ENCODE peak calls at places on chromosomes 12 and 14, in four cellular contexts. M is K562, P is HepG2, C is WTC11. I is an unnamed sample.
A peak's percentile ranks its signal among the peaks of the same experiment; 100 is the strongest.

GRCh38 chr12:105580841-105581352 is 250.4 kb downstream of the C12orf75 start:
- DNase-seq in M (no peak), P (no peak), C (no peak), I (no peak)

GRCh38 chr14:104600141-104600643 is 4.4 kb downstream of the TMEM179 start:
- DNase-seq in M (no peak), P (no peak), C (no peak), I (peak; percentile 94)

GRCh38 chr14:20684662-20685456 is 499 bp downstream of the RNASE4 start:
- DNase-seq in M (no peak), P (peak; percentile 46), C (peak; percentile 29), I (no peak)

GRCh38 chr14:24605435-24606190 is 3.9 kb downstream of the GZMH start:
- DNase-seq in M (peak; percentile 38), P (peak; percentile 54), C (peak; percentile 82), I (peak; percentile 48)

GRCh38 chr12:52496590-52497071 is 3.6 kb upstream of the KRT6A start:
- DNase-seq in M (no peak), P (no peak), C (peak; percentile 42), I (no peak)

GRCh38 chr12:46891306-46891705 is 65.5 kb upstream of the SLC38A4 start:
- DNase-seq in M (no peak), P (no peak), C (no peak), I (no peak)

GRCh38 chr14:79825046-79825521 is 386.2 kb downstream of the DIO2 start:
- DNase-seq in M (no peak), P (no peak), C (no peak), I (no peak)

GRCh38 chr14:100304825-100305445 is 1.3 kb downstream of the SLC25A29 start:
- DNase-seq in M (peak; percentile 53), P (no peak), C (peak; percentile 74), I (no peak)

GRCh38 chr14:55130194-55130550 is 1.1 kb downstream of the LGALS3 start:
- DNase-seq in M (no peak), P (peak; percentile 34), C (no peak), I (no peak)

GRCh38 chr14:65840786-65841185 is 428.3 kb downstream of the FUT8 start:
- DNase-seq in M (no peak), P (no peak), C (no peak), I (no peak)

GRCh38 chr12:121980211-121980891 is 41.3 kb upstream of the BCL7A start:
- DNase-seq in M (no peak), P (no peak), C (no peak), I (no peak)

GRCh38 chr12:71440393-71441349 is 1.1 kb downstream of the LGR5 start:
- DNase-seq in M (no peak), P (peak; percentile 96), C (peak; percentile 34), I (peak; percentile 62)

GRCh38 chr12:11981174-11981733 is 89.5 kb upstream of the BCL2L14 start:
- DNase-seq in M (no peak), P (no peak), C (no peak), I (no peak)

GRCh38 chr14:69539631-69540410 is 34.9 kb downstream of the CCDC177 start:
- DNase-seq in M (no peak), P (no peak), C (no peak), I (no peak)

GRCh38 chr14:50012644-50013043 is 103.7 kb downstream of the VCPKMT start:
- DNase-seq in M (no peak), P (no peak), C (no peak), I (no peak)

GRCh38 chr12:22856120-22856699 is 231.2 kb downstream of the ETNK1 start:
- DNase-seq in M (peak; percentile 12), P (peak; percentile 20), C (no peak), I (peak; percentile 37)

GRCh38 chr12:79444089-79444488 is 246.7 kb downstream of the PAWR start:
- DNase-seq in M (no peak), P (no peak), C (no peak), I (no peak)

GRCh38 chr12:121022713-121023112 is 6.4 kb upstream of the C12orf43 start:
- DNase-seq in M (no peak), P (no peak), C (no peak), I (no peak)

GRCh38 chr12:109571773-109572505 is 1.4 kb downstream of the MMAB start:
- DNase-seq in M (no peak), P (no peak), C (no peak), I (no peak)

GRCh38 chr12:5872745-5873144 is 72.3 kb downstream of the ANO2 start:
- DNase-seq in M (peak; percentile 12), P (peak; percentile 12), C (no peak), I (no peak)

GRCh38 chr14:105867961-105868599 is 341.7 kb downstream of the TMEM121 start:
- DNase-seq in M (no peak), P (no peak), C (peak; percentile 1), I (no peak)

GRCh38 chr12:1530592-1531159 is 63.7 kb downstream of the FBXL14 start:
- DNase-seq in M (peak; percentile 58), P (no peak), C (no peak), I (peak; percentile 79)

GRCh38 chr14:44529026-44529425 is 21.9 kb upstream of the FSCB start:
- DNase-seq in M (no peak), P (no peak), C (no peak), I (no peak)

GRCh38 chr14:24366664-24367505 is 1.1 kb upstream of the NFATC4 start:
- DNase-seq in M (peak; percentile 63), P (peak; percentile 92), C (peak; percentile 93), I (peak; percentile 85)

GRCh38 chr14:65833256-65833880 is 420.8 kb downstream of the FUT8 start:
- DNase-seq in M (no peak), P (no peak), C (no peak), I (no peak)

GRCh38 chr12:65300067-65300466 is 21.6 kb downstream of the MSRB3 start:
- DNase-seq in M (no peak), P (no peak), C (no peak), I (no peak)

GRCh38 chr12:113014565-113014964 is 36.2 kb downstream of the OAS2 start:
- DNase-seq in M (no peak), P (no peak), C (no peak), I (no peak)

GRCh38 chr14:99910337-99911268 is 117.4 kb downstream of the EML1 start:
- DNase-seq in M (no peak), P (peak; percentile 16), C (no peak), I (no peak)

GRCh38 chr12:131051155-131051473 is 97.4 kb downstream of the ADGRD1 start:
- DNase-seq in M (no peak), P (no peak), C (no peak), I (no peak)

GRCh38 chr14:96088911-96089310 is 49.7 kb downstream of the C14orf132 start:
- DNase-seq in M (no peak), P (no peak), C (no peak), I (no peak)

GRCh38 chr12:49369723-49370145 is 2.5 kb downstream of the SPATS2 start:
- DNase-seq in M (peak; percentile 43), P (peak; percentile 41), C (peak; percentile 28), I (peak; percentile 44)

GRCh38 chr12:49069507-49070346 is at the start of gene RHEBL1:
- DNase-seq in M (peak; percentile 99), P (peak; percentile 94), C (peak; percentile 95), I (peak; percentile 97)

GRCh38 chr12:114662512-114663177 is 21.3 kb downstream of the TBX3 start:
- DNase-seq in M (peak; percentile 69), P (peak; percentile 71), C (peak; percentile 84), I (peak; percentile 73)

GRCh38 chr12:124445121-124445718 is 122.2 kb downstream of the NCOR2 start:
- DNase-seq in M (no peak), P (no peak), C (no peak), I (no peak)

GRCh38 chr12:128853321-128854197 is at the start of gene GLT1D1:
- DNase-seq in M (no peak), P (no peak), C (no peak), I (peak; percentile 84)

GRCh38 chr12:104094284-104094683 is 30.0 kb downstream of the HCFC2 start:
- DNase-seq in M (no peak), P (no peak), C (no peak), I (no peak)

GRCh38 chr12:48336564-48336963 is 14.2 kb downstream of the ZNF641 start:
- DNase-seq in M (no peak), P (no peak), C (peak; percentile 35), I (no peak)

GRCh38 chr12:28463396-28463795 is 273.1 kb downstream of the CCDC91 start:
- DNase-seq in M (no peak), P (no peak), C (no peak), I (no peak)

DNA sequence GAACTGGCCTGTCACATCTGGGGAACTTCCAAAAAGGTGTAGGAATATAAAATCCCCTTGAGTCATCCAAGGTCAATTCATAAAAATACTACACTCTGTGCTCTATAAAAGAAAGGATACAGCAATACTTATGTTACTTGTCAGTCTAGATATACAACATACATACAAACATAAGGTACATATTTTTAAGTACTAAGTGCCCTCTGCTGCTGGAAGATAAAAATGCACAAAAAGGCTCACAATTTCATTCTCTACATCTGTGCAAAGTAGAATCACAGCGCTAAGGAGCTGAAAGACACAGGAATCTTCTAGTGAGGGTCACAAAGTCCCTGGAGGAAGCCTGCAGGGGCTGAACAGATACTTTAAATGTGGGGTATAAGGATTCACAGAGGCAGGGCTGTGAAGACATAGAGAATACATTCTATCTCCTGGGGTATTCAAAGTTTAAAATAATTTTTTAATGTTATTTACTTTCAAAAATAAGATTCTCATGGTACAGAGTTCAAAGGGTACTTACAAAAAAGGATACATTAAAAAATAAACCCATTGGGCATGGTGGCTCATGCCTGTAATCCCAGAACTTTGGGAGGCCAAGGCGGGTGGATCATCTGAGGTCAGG is 10.2 kb upstream of the GOLGA5 start:
- DNase-seq in M (peak; percentile 8), P (peak; percentile 56), C (no peak), I (peak; percentile 44)
- TF ChIP-seq FOXJ3 in M (no peak), P (no peak), C (no peak), I (no peak)

GRCh38 chr14:60233251-60233650 is 15.8 kb upstream of the PPM1A start:
- DNase-seq in M (no peak), P (peak; percentile 29), C (no peak), I (no peak)
- TF ChIP-seq FOXJ3 in M (no peak), P (no peak), C (no peak), I (no peak)

GRCh38 chr14:89340200-89340667 is 76.8 kb downstream of the FOXN3 start:
- DNase-seq in M (no peak), P (peak; percentile 76), C (no peak), I (no peak)
- TF ChIP-seq FOXJ3 in M (no peak), P (peak; percentile 78), C (no peak), I (no peak)

DNA sequence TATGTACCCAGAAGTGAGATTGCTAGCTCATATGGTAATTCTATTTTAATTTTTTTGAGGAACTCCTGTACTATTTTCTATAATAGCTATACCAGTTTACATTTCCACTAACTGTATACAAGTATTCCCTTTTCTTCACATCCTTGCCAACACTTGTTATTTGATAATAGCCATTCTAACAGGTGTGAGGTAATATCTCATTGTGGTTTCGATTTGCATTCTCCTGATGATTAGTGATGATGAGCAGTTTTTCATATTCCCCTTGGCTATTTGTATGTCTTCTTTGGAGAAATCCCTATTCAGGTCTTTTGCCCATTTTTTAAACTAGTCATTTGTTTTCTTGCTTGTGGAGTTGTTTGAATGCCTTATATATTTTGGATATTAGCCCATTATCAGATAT is 121.3 kb downstream of the BBS10 start:
- DNase-seq in M (no peak), P (no peak), C (no peak), I (no peak)
- TF ChIP-seq FOXJ3 in M (no peak), P (no peak), C (no peak), I (no peak)

DNA sequence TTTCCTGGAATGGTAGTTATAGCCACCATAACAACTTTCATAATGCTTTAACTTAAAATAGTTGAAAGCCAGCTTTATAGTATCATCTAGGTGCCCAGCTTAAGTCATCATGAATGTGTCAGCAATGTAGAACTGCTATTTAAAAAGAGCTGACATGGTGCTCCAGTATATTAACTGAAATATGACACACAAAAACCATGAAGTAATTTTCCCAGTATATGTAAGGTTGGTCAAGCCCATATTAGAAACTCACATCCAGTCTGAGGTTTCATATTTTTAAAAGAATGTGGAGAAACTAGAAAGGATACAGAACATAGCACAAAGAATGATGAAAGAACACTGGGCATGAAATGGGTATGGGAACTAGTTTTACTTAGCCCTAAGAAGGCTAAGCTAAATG is 121.3 kb upstream of the KRAS start:
- DNase-seq in M (no peak), P (no peak), C (no peak), I (no peak)
- TF ChIP-seq FOXJ3 in M (no peak), P (no peak), C (no peak), I (no peak)

I was measured in SK-N-SH.